ENCODE peak calls at places on chromosomes 3 and 15, in nine cellular contexts. V, F, S, B, P, X, I, Z and U are unnamed samples.

GRCh38 chr3:37696661-37697060 is 165.0 kb upstream of the CTDSPL start:
- DNase-seq in Z (no peak), V (no peak), I (no peak), P (no peak), X (no peak), F (no peak), B (no peak), S (no peak), U (no peak)

GRCh38 chr3:11499144-11499543 is 144.6 kb downstream of the VGLL4 start:
- DNase-seq in X (no peak), Z (no peak), V (no peak), F (no peak), S (peak; percentile 92), P (no peak), I (no peak), B (no peak), U (no peak)

GRCh38 chr15:40471105-40471777 is 457 bp downstream of the CHST14 start:
- DNase-seq in P (no peak), S (peak; percentile 22), I (peak; percentile 39), F (peak; percentile 39), X (no peak), B (peak; percentile 20), Z (peak; percentile 42), V (peak; percentile 40), U (no peak)

GRCh38 chr15:96500491-96500890 is 170.0 kb downstream of the NR2F2 start:
- DNase-seq in S (no peak), B (no peak), I (no peak), V (no peak), X (no peak), P (no peak), F (no peak), Z (no peak), U (no peak)

GRCh38 chr3:165451671-165452070 is 255.5 kb upstream of the SLITRK3 start:
- DNase-seq in F (no peak), I (no peak), P (no peak), S (no peak), V (no peak), Z (no peak), X (no peak), B (no peak), U (no peak)

GRCh38 chr15:38354321-38354929 is 99.5 kb upstream of the FAM98B start:
- DNase-seq in I (peak; percentile 54), V (peak; percentile 16), Z (peak; percentile 58), F (peak; percentile 51), P (peak; percentile 27), X (peak; percentile 40), S (peak; percentile 82), B (peak; percentile 58), U (peak; percentile 21)

GRCh38 chr15:33852570-33852969 is 115.7 kb upstream of the CHRM5 start:
- DNase-seq in I (no peak), V (no peak), X (no peak), B (no peak), F (no peak), S (peak; percentile 75), P (no peak), Z (no peak), U (no peak)

GRCh38 chr3:192864943-192865342 is 52.7 kb downstream of the MB21D2 start:
- DNase-seq in S (peak; percentile 55), Z (no peak), F (no peak), B (peak; percentile 18), I (no peak), P (no peak), V (no peak), X (no peak), U (no peak)

GRCh38 chr3:190429681-190430080 is 20.0 kb downstream of the TMEM207 start:
- DNase-seq in V (no peak), X (no peak), F (no peak), S (peak; percentile 23), I (no peak), Z (no peak), B (no peak), P (no peak), U (no peak)

GRCh38 chr15:38670142-38671002 is 105.8 kb upstream of the RASGRP1 start:
- DNase-seq in Z (no peak), I (no peak), S (no peak), B (no peak), X (no peak), V (peak; percentile 26), F (peak; percentile 29), P (no peak), U (no peak)

GRCh38 chr3:33758278-33758677 is 40.2 kb upstream of the PDCD6IP start:
- DNase-seq in I (no peak), Z (no peak), P (no peak), V (no peak), F (no peak), B (no peak), X (no peak), S (no peak), U (no peak)

GRCh38 chr15:58608129-58608590 is 141.3 kb downstream of the ADAM10 start:
- DNase-seq in X (no peak), Z (no peak), I (no peak), P (peak; percentile 24), S (peak; percentile 86), F (no peak), B (no peak), V (no peak), U (no peak)

GRCh38 chr15:91338763-91339162 is 238.7 kb downstream of the SV2B start:
- DNase-seq in I (no peak), Z (peak; percentile 33), P (no peak), F (no peak), X (peak; percentile 74), V (no peak), B (no peak), S (peak; percentile 29), U (peak; percentile 43)

GRCh38 chr15:67146875-67147381 is 81.5 kb downstream of the SMAD3 start:
- DNase-seq in B (peak; percentile 49), V (no peak), I (no peak), F (peak; percentile 50), P (no peak), Z (no peak), X (no peak), S (peak; percentile 93), U (no peak)

GRCh38 chr15:95113041-95113440 is 881.7 kb downstream of the MCTP2 start:
- DNase-seq in Z (no peak), P (no peak), V (no peak), X (no peak), F (no peak), S (no peak), B (no peak), I (no peak), U (no peak)

GRCh38 chr3:172341482-172342059 is 106.7 kb downstream of the GHSR start:
- DNase-seq in P (no peak), B (no peak), X (peak; percentile 12), V (no peak), Z (no peak), I (no peak), F (no peak), S (peak; percentile 73), U (no peak)

GRCh38 chr3:31880020-31880419 is 101.0 kb downstream of the OSBPL10 start:
- DNase-seq in P (no peak), S (peak; percentile 63), V (no peak), B (no peak), Z (no peak), X (no peak), I (no peak), F (peak; percentile 88), U (no peak)
- TF ChIP-seq CTCF in P (no peak), S (no peak), V (no peak), B (no peak), Z (no peak), X (no peak), I (no peak), F (no peak), U (no peak)

GRCh38 chr3:115915061-115915460 is 291.8 kb downstream of the GAP43 start:
- DNase-seq in I (no peak), P (no peak), F (no peak), X (no peak), Z (no peak), V (no peak), S (no peak), B (no peak), U (no peak)

GRCh38 chr3:115916866-115917265 is 293.6 kb downstream of the GAP43 start:
- DNase-seq in I (no peak), X (no peak), Z (no peak), B (no peak), V (no peak), S (no peak), F (no peak), P (no peak), U (no peak)

GRCh38 chr3:115912372-115912771 is 289.1 kb downstream of the GAP43 start:
- DNase-seq in I (no peak), B (no peak), S (peak; percentile 43), V (no peak), P (no peak), Z (no peak), X (no peak), F (peak; percentile 23), U (no peak)

GRCh38 chr3:115918900-115919299 is 295.6 kb downstream of the GAP43 start:
- DNase-seq in V (no peak), P (no peak), S (no peak), Z (no peak), I (no peak), X (no peak), B (no peak), F (no peak), U (no peak)

GRCh38 chr3:115913069-115913686 is 289.9 kb downstream of the GAP43 start:
- DNase-seq in X (no peak), S (no peak), P (no peak), B (no peak), V (no peak), F (no peak), I (no peak), Z (no peak), U (no peak)
- TF ChIP-seq CTCF in X (peak; percentile 39), S (peak; percentile 27), P (peak; percentile 28), B (no peak), V (no peak), F (no peak), I (peak; percentile 66), Z (peak; percentile 17), U (peak; percentile 52)

DNA sequence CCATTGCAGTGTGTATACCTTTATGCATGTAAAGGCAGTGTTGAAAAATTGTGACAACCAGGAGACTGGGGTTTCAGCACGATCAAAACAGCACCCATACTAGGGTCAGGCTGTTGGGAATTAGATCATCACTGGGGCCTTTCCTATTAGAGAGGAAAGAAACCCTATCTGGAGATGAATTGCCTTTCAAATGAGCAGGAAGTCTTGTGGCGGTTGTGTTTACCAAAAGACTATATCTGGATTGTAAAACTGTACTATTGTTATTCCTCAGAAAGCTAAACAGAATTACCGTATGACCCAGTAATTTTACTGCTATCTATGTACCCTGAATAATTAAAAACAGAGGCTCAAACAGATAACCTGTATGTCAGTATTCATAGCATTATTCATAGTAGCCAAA is 10.1 kb downstream of the UBE2E1 start:
- DNase-seq in V (no peak), S (no peak), B (no peak), Z (no peak), F (no peak), P (no peak), X (no peak), I (no peak), U (no peak)
- TF ChIP-seq CTCF in V (no peak), S (no peak), B (no peak), Z (no peak), F (no peak), P (no peak), X (no peak), I (no peak), U (no peak)

DNA sequence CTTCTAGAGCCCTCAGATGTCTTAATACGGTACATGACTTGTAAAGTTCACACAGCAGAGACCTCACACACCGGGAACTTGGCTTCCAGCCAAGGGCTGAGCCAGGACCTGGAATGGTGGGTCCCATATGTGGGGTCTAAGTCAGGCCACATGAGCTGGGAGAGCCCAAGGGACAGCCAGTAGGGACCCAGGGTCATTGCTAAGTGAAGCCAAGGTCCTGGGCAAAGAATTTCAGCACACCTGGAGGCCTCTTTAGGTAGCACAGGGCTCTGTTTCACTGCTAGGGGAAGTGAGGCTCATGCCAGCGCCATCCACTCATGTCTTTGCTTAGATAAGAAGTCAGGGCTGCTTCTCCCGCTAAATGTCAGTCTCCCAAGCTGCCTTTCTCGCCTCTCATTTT is 116.5 kb upstream of the TLE3 start:
- DNase-seq in I (no peak), B (no peak), Z (no peak), V (no peak), X (no peak), F (no peak), S (no peak), P (no peak), U (no peak)
- TF ChIP-seq CTCF in I (peak; percentile 16), B (no peak), Z (no peak), V (no peak), X (no peak), F (no peak), S (no peak), P (no peak), U (no peak)